ENCODE peak calls at places on chromosomes 11 and 22, in five cellular contexts. R is H9, W is Caco-2, H is sciatic nerve, L is H1. G is an unnamed sample.
A peak's percentile ranks its signal among the peaks of the same experiment; 100 is the strongest.

GRCh38 chr11:48093795-48094642 is 113.7 kb downstream of the PTPRJ start:
- DNase-seq in H (no peak), L (peak; percentile 8), R (no peak), W (peak; percentile 40), G (no peak)

GRCh38 chr11:65132988-65133700 is 1.2 kb downstream of the SYVN1 start:
- DNase-seq in L (peak; percentile 75), H (peak; percentile 64), W (peak; percentile 79), R (peak; percentile 83), G (peak; percentile 78)

GRCh38 chr11:110433393-110434333 is 3.9 kb downstream of the FDX1 start:
- DNase-seq in L (no peak), R (no peak), W (no peak), H (no peak), G (no peak)

GRCh38 chr11:112760378-112761060 is 200.7 kb upstream of the NCAM1 start:
- DNase-seq in H (no peak), W (no peak), L (no peak), R (no peak), G (no peak)

GRCh38 chr11:75326439-75326810 is 25.0 kb downstream of the ARRB1 start:
- DNase-seq in L (no peak), W (no peak), R (no peak), H (no peak), G (no peak)

GRCh38 chr22:32204856-32205722 is at the start of gene RFPL2:
- DNase-seq in L (peak; percentile 79), W (peak; percentile 75), R (peak; percentile 89), H (no peak), G (no peak)

GRCh38 chr11:85679581-85679980 is 6.4 kb downstream of the CCDC89 start:
- DNase-seq in R (no peak), L (no peak), H (no peak), W (no peak), G (no peak)

GRCh38 chr22:29195964-29196666 is 9.6 kb upstream of the EMID1 start:
- DNase-seq in H (no peak), R (no peak), L (no peak), W (no peak), G (peak; percentile 67)

GRCh38 chr22:37747090-37747714 is 50.4 kb downstream of the TRIOBP start:
- DNase-seq in W (no peak), H (no peak), L (no peak), R (peak; percentile 59), G (no peak)

GRCh38 chr11:576791-577610 is 731 bp downstream of the PHRF1 start:
- DNase-seq in H (no peak), W (no peak), R (no peak), L (no peak), G (no peak)